ENCODE peak calls at places on chromosome 20, in four cellular contexts. J, L, B and I are unnamed samples.

GRCh38 chr20:43774754-43775153 is 48.0 kb upstream of the GTSF1L start:
- DNase-seq in J (no peak), L (no peak), B (no peak), I (no peak)

GRCh38 chr20:36821964-36822437 is 48.4 kb upstream of the DSN1 start:
- DNase-seq in J (no peak), L (no peak), B (peak), I (no peak)

GRCh38 chr20:32358883-32359632 is 927 bp downstream of the ASXL1 start:
- DNase-seq in J (peak), L (no peak), B (peak), I (no peak)

GRCh38 chr20:36856691-36857635 is 19.0 kb upstream of the TLDC2 start:
- DNase-seq in J (no peak), L (no peak), B (no peak), I (no peak)

GRCh38 chr20:57013741-57014140 is 252.7 kb downstream of the BMP7 start:
- DNase-seq in J (no peak), L (no peak), B (peak), I (no peak)

GRCh38 chr20:51189814-51190782 is 167.2 kb upstream of the KCNG1 start:
- DNase-seq in J (no peak), L (no peak), B (no peak), I (no peak)

GRCh38 chr20:9417665-9418064 is 96.7 kb upstream of the LAMP5 start:
- DNase-seq in J (no peak), L (no peak), B (no peak), I (no peak)

GRCh38 chr20:32443386-32443974 is 85.3 kb downstream of the ASXL1 start:
- DNase-seq in J (no peak), L (no peak), B (no peak), I (no peak)

GRCh38 chr20:20003088-20003954 is 13.8 kb upstream of the NAA20 start:
- DNase-seq in J (no peak), L (no peak), B (no peak), I (no peak)

GRCh38 chr20:62434098-62434497 is 6.8 kb upstream of the RBBP8NL start:
- DNase-seq in J (no peak), L (no peak), B (no peak), I (no peak)

GRCh38 chr20:19211661-19212523 is 550 bp upstream of the SLC24A3 start:
- DNase-seq in J (no peak), L (no peak), B (no peak), I (no peak)

GRCh38 chr20:22807646-22808045 is 223.3 kb upstream of the FOXA2 start:
- DNase-seq in J (no peak), L (peak), B (no peak), I (no peak)

GRCh38 chr20:47677314-47678129 is 107.8 kb downstream of the SULF2 start:
- DNase-seq in J (peak), L (peak), B (peak), I (peak)

GRCh38 chr20:39210331-39211074 is 248.4 kb downstream of the DHX35 start:
- DNase-seq in J (no peak), L (no peak), B (no peak), I (no peak)

GRCh38 chr20:63957690-63958441 is 1.6 kb upstream of the UCKL1 start:
- DNase-seq in J (peak), L (peak), B (peak), I (no peak)

GRCh38 chr20:33654680-33655161 is 7.4 kb upstream of the C20orf144 start:
- DNase-seq in J (no peak), L (no peak), B (no peak), I (no peak)

GRCh38 chr20:20009784-20010253 is 7.3 kb upstream of the NAA20 start:
- DNase-seq in J (peak), L (no peak), B (no peak), I (no peak)

GRCh38 chr20:36462440-36463211 is 78.7 kb upstream of the MYL9 start:
- DNase-seq in J (no peak), L (no peak), B (peak), I (no peak)

GRCh38 chr20:3177746-3178477 is 4.6 kb upstream of the LZTS3 start:
- DNase-seq in J (no peak), L (no peak), B (no peak), I (no peak)

GRCh38 chr20:11917663-11918062 is at the start of gene BTBD3:
- DNase-seq in J (no peak), L (no peak), B (no peak), I (no peak)

GRCh38 chr20:46004187-46004586 is 4.5 kb upstream of the MMP9 start:
- DNase-seq in J (no peak), L (no peak), B (no peak), I (no peak)

GRCh38 chr20:46006964-46007363 is 1.7 kb upstream of the MMP9 start:
- DNase-seq in J (no peak), L (no peak), B (no peak), I (no peak)

GRCh38 chr20:46007671-46008070 is 1.0 kb upstream of the MMP9 start:
- DNase-seq in J (no peak), L (no peak), B (no peak), I (no peak)

GRCh38 chr20:46006031-46006430 is 2.7 kb upstream of the MMP9 start:
- DNase-seq in J (no peak), L (no peak), B (no peak), I (no peak)

DNA sequence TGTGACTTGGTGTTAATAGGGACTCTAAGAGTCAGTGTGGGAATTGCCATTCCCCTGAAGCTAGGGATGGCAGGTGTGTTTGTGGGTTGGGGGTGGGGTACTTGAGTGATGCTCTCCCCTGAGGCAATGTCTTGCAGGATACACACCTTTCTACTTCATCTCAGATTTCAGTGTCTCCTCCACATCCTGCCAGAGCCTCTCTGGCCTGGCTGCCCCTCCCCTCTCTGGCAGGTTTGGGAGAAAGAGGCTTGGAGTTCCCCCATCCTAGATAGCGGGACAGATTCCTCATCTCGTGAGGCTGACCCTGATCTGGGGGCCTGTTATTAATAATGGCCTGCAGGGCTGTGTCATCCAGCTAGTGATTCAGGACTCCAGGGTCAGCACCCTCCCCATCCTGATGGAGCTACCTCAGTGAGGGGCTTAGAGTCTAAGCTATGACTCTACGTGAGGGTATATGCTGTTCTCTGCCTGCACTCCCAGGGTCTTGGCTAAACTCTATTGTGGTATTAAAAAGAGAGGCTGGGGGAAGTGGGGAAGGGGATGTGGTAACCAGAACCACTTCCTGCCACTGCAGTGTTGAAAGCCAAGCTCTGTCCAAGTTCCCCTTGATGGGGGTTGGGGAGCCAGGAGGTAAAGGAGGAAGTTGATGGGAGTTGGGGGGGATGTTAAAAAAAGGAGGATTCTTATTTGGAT is 3.7 kb upstream of the MMP9 start:
- DNase-seq in J (no peak), L (no peak), B (no peak), I (no peak)
- TF ChIP-seq POLR2AphosphoS5 in J (no peak), L (no peak), B (no peak), I (no peak)

GRCh38 chr20:23995905-23996666 is 7.5 kb upstream of the GGTLC1 start:
- DNase-seq in J (peak), L (peak), B (peak), I (peak)
- TF ChIP-seq TCF7L2 in J (no peak), L (no peak), B (no peak), I (no peak)

GRCh38 chr20:58623579-58624473 is 27.3 kb upstream of the STX16 start:
- DNase-seq in J (peak), L (peak), B (peak), I (peak)
- TF ChIP-seq POLR2AphosphoS5 in J (no peak), L (peak), B (no peak), I (peak)

DNA sequence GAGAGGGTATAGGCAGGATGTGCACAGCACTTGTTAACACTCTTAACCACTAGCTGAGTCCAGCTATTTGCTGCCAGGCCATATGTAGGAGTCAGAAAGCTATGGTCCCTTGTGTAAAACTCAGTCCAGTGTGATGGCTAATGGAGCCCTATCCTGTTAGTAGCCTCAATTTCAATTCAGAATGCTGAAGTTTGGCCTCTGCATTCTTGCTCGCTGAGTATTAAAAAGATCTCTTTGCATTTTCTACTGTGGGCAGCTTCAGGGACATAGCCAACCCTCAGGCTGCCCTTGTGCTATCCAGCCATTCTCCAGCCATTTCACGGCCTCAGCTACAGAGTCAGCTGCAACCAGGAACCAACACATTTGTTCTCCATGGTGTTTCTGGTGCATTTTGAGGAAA is 92.5 kb downstream of the SPTLC3 start:
- DNase-seq in J (no peak), L (no peak), B (no peak), I (no peak)
- TF ChIP-seq TCF7L2 in J (no peak), L (no peak), B (no peak), I (no peak)

GRCh38 chr20:58651548-58651822 is 402 bp downstream of the STX16 start:
- DNase-seq in J (peak), L (no peak), B (no peak), I (no peak)

GRCh38 chr20:58652606-58653303 is 1.7 kb downstream of the STX16 start:
- DNase-seq in J (no peak), L (no peak), B (no peak), I (no peak)

GRCh38 chr20:58650776-58651547 is at the start of gene STX16:
- DNase-seq in J (peak), L (peak), B (peak), I (peak)

GRCh38 chr20:58650181-58650775 is 805 bp upstream of the STX16 start:
- DNase-seq in J (no peak), L (no peak), B (peak), I (no peak)

DNA sequence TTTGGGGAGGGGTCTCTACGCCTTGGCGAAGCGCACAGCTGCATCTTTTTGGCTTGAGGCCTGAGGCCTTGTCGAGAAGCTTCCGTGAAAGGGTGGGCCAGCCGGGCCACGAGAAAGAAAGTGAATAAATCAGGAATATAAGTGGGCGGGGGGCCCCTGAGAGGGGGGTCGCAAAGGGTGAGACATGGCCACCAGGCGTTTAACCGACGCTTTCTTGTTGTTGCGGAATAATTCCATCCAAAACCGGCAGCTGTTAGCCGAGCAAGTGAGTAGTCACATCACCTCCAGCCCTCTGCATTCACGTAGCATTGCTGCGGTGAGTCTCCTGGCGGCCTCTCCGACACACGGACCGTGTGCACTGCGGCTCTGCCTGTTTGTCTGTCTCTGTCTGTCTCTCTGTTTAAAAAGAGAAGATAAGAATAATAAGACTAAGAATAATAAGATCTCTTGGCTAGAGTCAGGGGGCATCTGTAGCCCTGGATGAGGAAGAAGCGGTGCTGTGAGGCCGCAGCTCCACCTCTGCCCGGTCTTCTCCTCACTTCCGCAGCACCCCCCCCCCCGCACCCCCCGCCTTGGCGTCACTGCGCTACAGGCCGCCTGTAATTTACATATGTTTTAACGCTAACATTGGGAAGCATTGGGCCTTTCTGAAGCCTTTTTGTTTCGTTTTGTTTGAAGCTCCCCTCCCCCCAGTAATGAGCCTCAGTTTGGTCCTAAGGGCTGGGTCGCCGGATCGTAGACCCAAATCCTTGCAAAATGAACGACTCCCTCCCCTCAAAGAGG is 931 bp downstream of the STX16 start:
- DNase-seq in J (peak), L (no peak), B (peak), I (peak)
- TF ChIP-seq POLR2AphosphoS5 in J (peak), L (peak), B (peak), I (peak)

GRCh38 chr20:25394276-25394675 is 3.6 kb upstream of the ABHD12 start:
- DNase-seq in J (no peak), L (no peak), B (no peak), I (no peak)

GRCh38 chr20:25390538-25391528 is at the start of gene ABHD12:
- DNase-seq in J (peak), L (peak), B (peak), I (no peak)

GRCh38 chr20:25389381-25389857 is 1.2 kb downstream of the ABHD12 start:
- DNase-seq in J (no peak), L (no peak), B (no peak), I (no peak)

GRCh38 chr20:25394996-25395395 is 4.4 kb upstream of the ABHD12 start:
- DNase-seq in J (no peak), L (no peak), B (no peak), I (no peak)

DNA sequence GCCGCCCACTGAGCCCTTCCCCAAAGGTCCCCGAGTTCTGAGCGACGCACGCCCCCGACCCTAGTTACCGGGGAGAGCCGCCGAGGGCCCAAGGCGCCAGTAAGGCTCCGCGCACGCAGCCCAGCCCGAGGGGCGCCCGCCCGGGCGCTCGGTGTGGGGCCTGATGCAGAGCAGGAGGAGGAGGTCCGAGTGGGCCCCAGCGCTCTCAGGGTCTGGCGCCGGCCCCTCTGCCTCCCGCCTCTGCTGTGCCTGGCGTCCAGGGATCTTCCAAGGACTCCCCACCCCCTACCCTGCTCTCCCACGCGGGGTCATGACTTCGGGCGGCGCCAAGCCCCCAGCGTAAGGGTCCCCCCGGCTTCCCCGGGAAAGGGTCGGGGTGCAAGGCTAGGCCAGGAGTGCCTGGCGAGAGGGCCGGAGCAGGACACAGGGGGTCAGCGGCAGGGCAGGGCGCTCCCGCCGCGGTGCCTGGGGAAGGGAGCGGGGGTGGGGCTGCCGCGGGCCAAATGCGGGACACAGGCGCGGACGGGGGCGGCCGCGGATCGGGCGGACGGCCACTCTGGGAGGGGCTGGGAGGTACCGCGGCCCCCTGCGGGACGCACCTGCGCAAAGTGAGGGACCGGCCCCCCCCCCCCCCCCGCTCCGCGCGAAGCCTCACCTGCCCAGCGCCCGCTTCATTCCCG is 637 bp downstream of the ABHD12 start:
- DNase-seq in J (no peak), L (no peak), B (peak), I (no peak)
- TF ChIP-seq TCF7L2 in J (no peak), L (no peak), B (no peak), I (no peak)

GRCh38 chr20:49284818-49285217 is 7.0 kb upstream of the ZNFX1 start:
- DNase-seq in J (no peak), L (no peak), B (no peak), I (no peak)
- TF ChIP-seq POLR2AphosphoS5 in J (no peak), L (no peak), B (peak), I (no peak)